ENCODE peak calls at places on chromosomes 3 and 15, in seven cellular contexts. One of them, this sample, is unnamed.

GRCh38 chr3:87541711-87542110 is 265.3 kb upstream of the POU1F1 start:
- DNase-seq in uterus: no peak
- DNase-seq in esophagus squamous epithelium: no peak
- DNase-seq in thyroid gland: peak
- DNase-seq in GM12878: no peak
- DNase-seq in A549: no peak
- DNase-seq in K562: no peak
- DNase-seq in this sample: no peak

GRCh38 chr15:65688462-65688861 is 66.7 kb downstream of the SLC24A1 start:
- DNase-seq in uterus: no peak
- DNase-seq in esophagus squamous epithelium: no peak
- DNase-seq in thyroid gland: no peak
- DNase-seq in GM12878: peak
- DNase-seq in A549: no peak
- DNase-seq in K562: no peak
- DNase-seq in this sample: no peak

GRCh38 chr15:61943992-61944391 is 116.3 kb downstream of the VPS13C start:
- DNase-seq in uterus: no peak
- DNase-seq in esophagus squamous epithelium: no peak
- DNase-seq in thyroid gland: no peak
- DNase-seq in GM12878: no peak
- DNase-seq in A549: no peak
- DNase-seq in K562: no peak
- DNase-seq in this sample: no peak

GRCh38 chr3:149003653-149004305 is 12.4 kb downstream of the GYG1 start:
- DNase-seq in uterus: no peak
- DNase-seq in esophagus squamous epithelium: no peak
- DNase-seq in thyroid gland: no peak
- DNase-seq in GM12878: no peak
- DNase-seq in A549: no peak
- DNase-seq in K562: no peak
- DNase-seq in this sample: no peak

GRCh38 chr3:175338775-175339535 is 479.8 kb downstream of the NAALADL2 start:
- DNase-seq in uterus: no peak
- DNase-seq in esophagus squamous epithelium: no peak
- DNase-seq in thyroid gland: no peak
- DNase-seq in GM12878: no peak
- DNase-seq in A549: peak
- DNase-seq in K562: no peak
- DNase-seq in this sample: no peak

GRCh38 chr3:194272221-194272620 is 78.9 kb downstream of the CPN2 start:
- DNase-seq in uterus: peak
- DNase-seq in esophagus squamous epithelium: no peak
- DNase-seq in thyroid gland: no peak
- DNase-seq in GM12878: no peak
- DNase-seq in A549: no peak
- DNase-seq in K562: no peak
- DNase-seq in this sample: no peak

GRCh38 chr3:119579366-119580147 is at the start of gene ADPRH:
- DNase-seq in uterus: peak
- DNase-seq in esophagus squamous epithelium: no peak
- DNase-seq in thyroid gland: peak
- DNase-seq in GM12878: no peak
- DNase-seq in A549: peak
- DNase-seq in K562: peak
- DNase-seq in this sample: peak

GRCh38 chr3:133490468-133491351 is 82.8 kb upstream of the CDV3 start:
- DNase-seq in uterus: no peak
- DNase-seq in esophagus squamous epithelium: no peak
- DNase-seq in thyroid gland: no peak
- DNase-seq in GM12878: peak
- DNase-seq in A549: no peak
- DNase-seq in K562: no peak
- DNase-seq in this sample: no peak

GRCh38 chr15:66706225-66706732 is 4.2 kb downstream of the SMAD6 start:
- DNase-seq in uterus: no peak
- DNase-seq in esophagus squamous epithelium: no peak
- DNase-seq in thyroid gland: peak
- DNase-seq in GM12878: no peak
- DNase-seq in A549: no peak
- DNase-seq in K562: peak
- DNase-seq in this sample: no peak

GRCh38 chr3:195823998-195824397 is 12.3 kb upstream of the MUC4 start:
- DNase-seq in uterus: no peak
- DNase-seq in esophagus squamous epithelium: no peak
- DNase-seq in thyroid gland: peak
- DNase-seq in GM12878: no peak
- DNase-seq in A549: no peak
- DNase-seq in K562: no peak
- DNase-seq in this sample: no peak

GRCh38 chr15:39597751-39598185 is 16.9 kb downstream of the THBS1 start:
- DNase-seq in uterus: no peak
- DNase-seq in esophagus squamous epithelium: no peak
- DNase-seq in thyroid gland: no peak
- DNase-seq in GM12878: no peak
- DNase-seq in A549: no peak
- DNase-seq in K562: no peak
- DNase-seq in this sample: no peak

GRCh38 chr15:72770673-72771328 is 12.8 kb downstream of the ADPGK start:
- DNase-seq in uterus: no peak
- DNase-seq in esophagus squamous epithelium: no peak
- DNase-seq in thyroid gland: no peak
- DNase-seq in GM12878: no peak
- DNase-seq in A549: peak
- DNase-seq in K562: peak
- DNase-seq in this sample: no peak

GRCh38 chr3:152399374-152399773 is 130.6 kb downstream of the MBNL1 start:
- DNase-seq in uterus: no peak
- DNase-seq in esophagus squamous epithelium: no peak
- DNase-seq in thyroid gland: no peak
- DNase-seq in GM12878: no peak
- DNase-seq in A549: no peak
- DNase-seq in K562: no peak
- DNase-seq in this sample: no peak

GRCh38 chr3:179029096-179029495 is 42.5 kb downstream of the ZMAT3 start:
- DNase-seq in uterus: no peak
- DNase-seq in esophagus squamous epithelium: no peak
- DNase-seq in thyroid gland: no peak
- DNase-seq in GM12878: no peak
- DNase-seq in A549: no peak
- DNase-seq in K562: no peak
- DNase-seq in this sample: no peak
- H3K4me3 ChIP-seq in uterus: no peak
- H3K4me3 ChIP-seq in esophagus squamous epithelium: no peak
- H3K4me3 ChIP-seq in thyroid gland: no peak
- H3K4me3 ChIP-seq in GM12878: no peak
- H3K4me3 ChIP-seq in A549: no peak
- H3K4me3 ChIP-seq in K562: no peak
- H3K4me3 ChIP-seq in this sample: no peak

DNA sequence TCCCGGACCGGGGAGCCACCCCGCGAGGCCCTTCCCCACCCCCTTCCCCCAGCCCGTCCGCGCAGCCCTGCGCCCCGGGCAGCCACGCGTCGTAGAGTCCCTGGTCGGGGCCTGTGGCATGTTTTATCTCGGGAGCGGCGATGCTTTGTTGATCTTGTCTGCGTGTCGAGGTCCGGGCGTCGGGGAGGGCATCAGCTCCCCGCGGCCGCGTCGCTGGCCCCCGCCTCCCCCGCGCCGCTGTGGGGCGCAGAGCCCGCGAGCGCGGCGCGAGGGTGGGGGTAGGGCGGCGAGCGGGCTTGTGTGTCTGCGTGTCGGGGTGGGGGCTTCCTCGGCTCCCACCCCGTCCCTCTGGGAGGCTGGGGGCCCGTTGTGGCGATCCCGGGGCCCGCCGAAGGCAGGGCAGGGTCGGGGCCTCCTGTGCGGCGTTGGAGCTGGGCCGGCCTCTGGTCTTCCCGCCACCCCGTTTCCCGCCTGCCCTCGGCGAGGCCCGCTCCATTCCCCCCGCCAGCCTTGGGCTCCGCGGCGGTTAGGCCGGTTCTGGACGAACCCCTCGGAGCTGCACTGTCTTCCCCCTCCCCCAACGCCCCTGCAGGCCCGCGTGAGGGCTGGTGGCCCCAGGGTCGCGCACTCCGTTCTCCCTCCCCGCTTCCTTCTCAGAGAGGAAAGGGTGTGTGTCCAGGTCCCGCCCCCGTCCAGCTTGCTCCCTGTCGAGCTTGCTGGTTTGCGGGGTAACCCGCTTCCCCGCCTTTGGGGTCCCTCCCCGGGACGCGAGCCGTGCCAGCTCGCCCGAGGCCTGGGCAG is 695 bp downstream of the GMPS start:
- DNase-seq in uterus: peak
- DNase-seq in esophagus squamous epithelium: no peak
- DNase-seq in thyroid gland: peak
- DNase-seq in GM12878: no peak
- DNase-seq in A549: peak
- DNase-seq in K562: peak
- DNase-seq in this sample: peak
- TF ChIP-seq CTCF in uterus: no peak
- TF ChIP-seq CTCF in esophagus squamous epithelium: no peak
- TF ChIP-seq CTCF in thyroid gland: no peak
- TF ChIP-seq CTCF in GM12878: no peak
- TF ChIP-seq CTCF in A549: no peak
- TF ChIP-seq CTCF in K562: no peak
- TF ChIP-seq CTCF in this sample: no peak

GRCh38 chr3:5186089-5186853 is 1.2 kb upstream of the EDEM1 start:
- DNase-seq in uterus: no peak
- DNase-seq in esophagus squamous epithelium: no peak
- DNase-seq in thyroid gland: no peak
- DNase-seq in GM12878: no peak
- DNase-seq in A549: no peak
- DNase-seq in K562: no peak
- DNase-seq in this sample: no peak

GRCh38 chr3:5186854-5187151 is 704 bp upstream of the EDEM1 start:
- DNase-seq in uterus: no peak
- DNase-seq in esophagus squamous epithelium: no peak
- DNase-seq in thyroid gland: no peak
- DNase-seq in GM12878: no peak
- DNase-seq in A549: no peak
- DNase-seq in K562: no peak
- DNase-seq in this sample: no peak

GRCh38 chr3:5188419-5189405 is 1.2 kb downstream of the EDEM1 start:
- DNase-seq in uterus: no peak
- DNase-seq in esophagus squamous epithelium: no peak
- DNase-seq in thyroid gland: no peak
- DNase-seq in GM12878: no peak
- DNase-seq in A549: peak
- DNase-seq in K562: peak
- DNase-seq in this sample: peak

GRCh38 chr3:5187152-5187919 is at the start of gene EDEM1:
- DNase-seq in uterus: peak
- DNase-seq in esophagus squamous epithelium: peak
- DNase-seq in thyroid gland: peak
- DNase-seq in GM12878: peak
- DNase-seq in A549: peak
- DNase-seq in K562: peak
- DNase-seq in this sample: peak

DNA sequence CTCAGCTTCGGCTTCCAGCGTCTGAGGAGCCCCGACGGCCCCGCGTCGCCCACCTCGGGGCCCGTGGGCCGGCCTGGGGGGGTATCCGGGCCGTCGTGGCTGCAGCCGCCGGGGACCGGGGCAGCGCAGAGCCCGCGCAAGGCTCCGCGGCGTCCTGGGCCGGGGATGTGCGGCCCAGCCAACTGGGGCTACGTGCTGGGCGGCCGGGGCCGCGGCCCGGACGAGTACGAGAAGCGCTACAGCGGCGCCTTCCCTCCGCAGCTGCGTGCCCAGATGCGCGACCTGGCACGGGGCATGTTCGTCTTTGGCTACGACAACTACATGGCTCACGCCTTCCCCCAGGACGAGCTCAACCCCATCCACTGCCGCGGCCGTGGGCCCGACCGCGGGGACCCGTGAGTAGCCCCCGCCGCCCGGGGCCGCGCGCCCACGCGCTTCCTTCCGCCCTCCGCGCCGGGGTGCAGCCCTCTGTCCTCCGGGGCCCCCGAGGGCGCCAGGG is 462 bp downstream of the EDEM1 start:
- DNase-seq in uterus: peak
- DNase-seq in esophagus squamous epithelium: no peak
- DNase-seq in thyroid gland: peak
- DNase-seq in GM12878: no peak
- DNase-seq in A549: peak
- DNase-seq in K562: peak
- DNase-seq in this sample: peak
- TF ChIP-seq POLR2A in uterus: peak
- TF ChIP-seq POLR2A in esophagus squamous epithelium: no peak
- TF ChIP-seq POLR2A in thyroid gland: no peak
- TF ChIP-seq POLR2A in GM12878: peak
- TF ChIP-seq POLR2A in A549: peak
- TF ChIP-seq POLR2A in K562: no peak
- TF ChIP-seq POLR2A in this sample: no peak

DNA sequence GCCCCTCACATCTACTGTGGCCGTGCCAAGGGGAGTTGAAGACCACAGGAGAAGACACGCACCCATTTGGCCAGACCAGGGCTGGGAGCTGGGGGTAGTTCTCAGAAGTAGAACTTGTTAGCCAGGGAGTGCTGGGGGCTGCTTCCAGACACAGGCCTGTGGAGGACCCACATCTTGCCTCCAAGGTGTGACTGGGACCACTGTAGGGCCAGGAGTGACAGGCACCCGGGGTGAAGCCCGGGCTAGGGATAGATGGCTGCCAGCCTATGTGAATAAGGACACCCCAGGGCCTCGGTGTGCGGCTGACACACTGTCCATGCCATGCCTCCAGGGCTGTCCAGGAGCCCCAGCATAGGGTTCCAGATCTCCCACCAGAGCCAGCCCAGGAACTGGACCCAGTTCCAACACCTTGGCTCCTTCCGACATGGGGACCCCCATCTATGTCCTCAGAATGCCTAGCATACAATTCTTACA is 1.8 kb downstream of the ANPEP start:
- DNase-seq in uterus: no peak
- DNase-seq in esophagus squamous epithelium: no peak
- DNase-seq in thyroid gland: no peak
- DNase-seq in GM12878: no peak
- DNase-seq in A549: no peak
- DNase-seq in K562: no peak
- DNase-seq in this sample: no peak
- H3K4me3 ChIP-seq in uterus: no peak
- H3K4me3 ChIP-seq in esophagus squamous epithelium: no peak
- H3K4me3 ChIP-seq in thyroid gland: no peak
- H3K4me3 ChIP-seq in GM12878: no peak
- H3K4me3 ChIP-seq in A549: no peak
- H3K4me3 ChIP-seq in K562: no peak
- H3K4me3 ChIP-seq in this sample: no peak

GRCh38 chr3:129952956-129953355 is 21.6 kb upstream of the TRH start:
- DNase-seq in uterus: no peak
- DNase-seq in esophagus squamous epithelium: no peak
- DNase-seq in thyroid gland: no peak
- DNase-seq in GM12878: no peak
- DNase-seq in A549: no peak
- DNase-seq in K562: no peak
- DNase-seq in this sample: no peak
- TF ChIP-seq CTCF in uterus: no peak
- TF ChIP-seq CTCF in esophagus squamous epithelium: no peak
- TF ChIP-seq CTCF in thyroid gland: no peak
- TF ChIP-seq CTCF in GM12878: no peak
- TF ChIP-seq CTCF in A549: no peak
- TF ChIP-seq CTCF in K562: no peak
- TF ChIP-seq CTCF in this sample: no peak